ENCODE peak calls at places on chromosome 19, in four cellular contexts. I is endothelial cell of umbilical vein, R is stomach, W is breast epithelium. P is an unnamed sample.

GRCh38 chr19:34096020-34096915 is 76.0 kb upstream of the LSM14A start:
- DNase-seq in I (peak; percentile 59), R (no peak), W (no peak), P (peak; percentile 16)

GRCh38 chr19:2616741-2617392 is 85.6 kb downstream of the GNG7 start:
- DNase-seq in I (no peak), R (peak; percentile 66), W (no peak), P (no peak)

GRCh38 chr19:4987286-4987685 is 18.4 kb downstream of the KDM4B start:
- DNase-seq in I (no peak), R (no peak), W (no peak), P (no peak)

GRCh38 chr19:39299832-39300231 is 3.6 kb downstream of the IFNL1 start:
- DNase-seq in I (no peak), R (no peak), W (no peak), P (no peak)

GRCh38 chr19:4215807-4216206 is 13.5 kb upstream of the EBI3 start:
- DNase-seq in I (no peak), R (no peak), W (no peak), P (no peak)

GRCh38 chr19:33376931-33377557 is 3.5 kb downstream of the CEBPG start:
- DNase-seq in I (peak; percentile 42), R (peak; percentile 41), W (no peak), P (no peak)

GRCh38 chr19:41492843-41493242 is 49.9 kb downstream of the ERICH4 start:
- DNase-seq in I (no peak), R (no peak), W (no peak), P (no peak)

GRCh38 chr19:45954132-45954531 is 19.5 kb downstream of the NOVA2 start:
- DNase-seq in I (no peak), R (no peak), W (no peak), P (no peak)

GRCh38 chr19:2043269-2043641 is 7.8 kb downstream of the MKNK2 start:
- DNase-seq in I (no peak), R (no peak), W (no peak), P (no peak)

GRCh38 chr19:1567116-1567847 is 843 bp downstream of the MEX3D start:
- DNase-seq in I (peak; percentile 33), R (peak; percentile 45), W (no peak), P (no peak)

GRCh38 chr19:4454952-4455738 is 2.4 kb downstream of the UBXN6 start:
- DNase-seq in I (no peak), R (no peak), W (no peak), P (peak; percentile 85)

GRCh38 chr19:34428549-34429285 is 536 bp downstream of the UBA2 start:
- DNase-seq in I (peak; percentile 41), R (peak; percentile 31), W (no peak), P (peak; percentile 7)

GRCh38 chr19:35644987-35645679 is 3.0 kb upstream of the COX6B1 start:
- DNase-seq in I (peak; percentile 54), R (peak; percentile 87), W (peak; percentile 76), P (peak; percentile 74)

GRCh38 chr19:48596679-48597465 is 9.7 kb upstream of the SPACA4 start:
- DNase-seq in I (no peak), R (no peak), W (no peak), P (no peak)

GRCh38 chr19:45130888-45131615 is 29.7 kb downstream of the NKPD1 start:
- DNase-seq in I (peak; percentile 6), R (peak; percentile 63), W (no peak), P (peak; percentile 21)

GRCh38 chr19:34351382-34351802 is 13.6 kb upstream of the GPI start:
- DNase-seq in I (no peak), R (peak; percentile 87), W (no peak), P (no peak)

GRCh38 chr19:47109541-47110375 is 3.8 kb downstream of the ZC3H4 start:
- DNase-seq in I (peak; percentile 89), R (no peak), W (no peak), P (no peak)

GRCh38 chr19:1232652-1233360 is 5.0 kb downstream of the CBARP start:
- DNase-seq in I (peak; percentile 54), R (peak; percentile 66), W (no peak), P (no peak)

GRCh38 chr19:4566402-4567051 is 7.0 kb upstream of the SEMA6B start:
- DNase-seq in I (no peak), R (no peak), W (no peak), P (no peak)

GRCh38 chr19:55259540-55260210 is 858 bp upstream of the PPP6R1 start:
- DNase-seq in I (no peak), R (no peak), W (no peak), P (no peak)

GRCh38 chr19:17234911-17235617 is 9.0 kb downstream of the OCEL1 start:
- DNase-seq in I (peak; percentile 43), R (peak; percentile 68), W (no peak), P (no peak)

GRCh38 chr19:16200038-16200775 is 2.5 kb downstream of the AP1M1 start:
- DNase-seq in I (no peak), R (no peak), W (no peak), P (no peak)

GRCh38 chr19:50629801-50630200 is 9.9 kb downstream of the SYT3 start:
- DNase-seq in I (no peak), R (no peak), W (no peak), P (no peak)

GRCh38 chr19:2952953-2953481 is 8.2 kb upstream of the ZNF77 start:
- DNase-seq in I (no peak), R (peak; percentile 85), W (peak; percentile 74), P (peak; percentile 92)

GRCh38 chr19:52464798-52465470 is 11.6 kb downstream of the ZNF578 start:
- DNase-seq in I (no peak), R (no peak), W (no peak), P (no peak)

GRCh38 chr19:2261438-2262172 is 5.4 kb upstream of the JSRP1 start:
- DNase-seq in I (peak; percentile 49), R (peak; percentile 60), W (no peak), P (no peak)

GRCh38 chr19:46404884-46405658 is 8.3 kb downstream of the CCDC8 start:
- DNase-seq in I (no peak), R (no peak), W (no peak), P (no peak)

GRCh38 chr19:4740092-4740491 is 16.4 kb upstream of the DPP9 start:
- DNase-seq in I (no peak), R (no peak), W (no peak), P (no peak)

GRCh38 chr19:1513492-1514294 is 874 bp upstream of the ADAMTSL5 start:
- DNase-seq in I (no peak), R (peak; percentile 53), W (no peak), P (no peak)

GRCh38 chr19:38173324-38174041 is 50.5 kb downstream of the DPF1 start:
- DNase-seq in I (peak; percentile 17), R (peak; percentile 28), W (no peak), P (no peak)

GRCh38 chr19:47239610-47240296 is 8.8 kb upstream of the BBC3 start:
- DNase-seq in I (peak; percentile 74), R (peak; percentile 58), W (no peak), P (no peak)

GRCh38 chr19:23070353-23070781 is 46.5 kb upstream of the ZNF730 start:
- DNase-seq in I (no peak), R (no peak), W (no peak), P (no peak)

GRCh38 chr19:2221250-2221831 is 14.8 kb downstream of the PLEKHJ1 start:
- DNase-seq in I (peak; percentile 6), R (no peak), W (no peak), P (no peak)

GRCh38 chr19:14906711-14907110 is 20.8 kb upstream of the OR7A17 start:
- DNase-seq in I (no peak), R (no peak), W (no peak), P (no peak)

GRCh38 chr19:49932041-49932451 is 2.7 kb upstream of the NUP62 start:
- DNase-seq in I (no peak), R (no peak), W (no peak), P (no peak)

DNA sequence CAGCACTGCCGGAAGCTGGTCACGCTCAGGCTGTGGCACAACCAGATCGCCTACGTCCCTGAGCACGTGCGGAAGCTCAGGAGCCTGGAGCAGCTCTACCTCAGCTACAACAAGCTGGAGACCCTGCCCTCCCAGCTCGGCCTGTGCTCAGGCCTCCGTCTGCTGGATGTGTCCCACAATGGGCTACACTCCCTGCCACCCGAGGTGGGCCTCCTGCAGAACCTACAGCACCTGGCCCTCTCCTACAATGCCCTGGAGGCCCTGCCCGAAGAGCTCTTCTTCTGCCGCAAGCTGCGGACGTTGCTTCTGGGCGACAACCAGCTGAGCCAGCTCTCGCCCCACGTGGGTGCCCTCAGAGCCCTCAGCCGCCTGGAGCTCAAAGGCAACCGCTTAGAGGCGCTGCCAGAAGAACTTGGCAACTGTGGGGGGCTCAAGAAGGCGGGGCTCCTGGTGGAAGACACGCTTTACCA is 3.2 kb upstream of the MAP2K7 start:
- DNase-seq in I (no peak), R (no peak), W (no peak), P (no peak)
- TF ChIP-seq POLR2A in I (no peak), R (no peak), W (no peak), P (no peak)

GRCh38 chr19:54137913-54138776 is 583 bp downstream of the CNOT3 start:
- DNase-seq in I (no peak), R (no peak), W (no peak), P (no peak)
- TF ChIP-seq POLR2AphosphoS5 in I (no peak), R (no peak), W (no peak), P (no peak)

GRCh38 chr19:12778905-12779161 is 3.5 kb upstream of the HOOK2 start:
- DNase-seq in I (no peak), R (no peak), W (no peak), P (no peak)

GRCh38 chr19:12779162-12779993 is 4.0 kb upstream of the HOOK2 start:
- DNase-seq in I (peak; percentile 67), R (no peak), W (no peak), P (no peak)

GRCh38 chr19:12774588-12775555 is at the start of gene HOOK2:
- DNase-seq in I (no peak), R (peak; percentile 99), W (peak; percentile 98), P (peak; percentile 94)

GRCh38 chr19:12777217-12778019 is 2.1 kb upstream of the HOOK2 start:
- DNase-seq in I (peak; percentile 78), R (peak; percentile 81), W (peak; percentile 77), P (peak; percentile 69)

DNA sequence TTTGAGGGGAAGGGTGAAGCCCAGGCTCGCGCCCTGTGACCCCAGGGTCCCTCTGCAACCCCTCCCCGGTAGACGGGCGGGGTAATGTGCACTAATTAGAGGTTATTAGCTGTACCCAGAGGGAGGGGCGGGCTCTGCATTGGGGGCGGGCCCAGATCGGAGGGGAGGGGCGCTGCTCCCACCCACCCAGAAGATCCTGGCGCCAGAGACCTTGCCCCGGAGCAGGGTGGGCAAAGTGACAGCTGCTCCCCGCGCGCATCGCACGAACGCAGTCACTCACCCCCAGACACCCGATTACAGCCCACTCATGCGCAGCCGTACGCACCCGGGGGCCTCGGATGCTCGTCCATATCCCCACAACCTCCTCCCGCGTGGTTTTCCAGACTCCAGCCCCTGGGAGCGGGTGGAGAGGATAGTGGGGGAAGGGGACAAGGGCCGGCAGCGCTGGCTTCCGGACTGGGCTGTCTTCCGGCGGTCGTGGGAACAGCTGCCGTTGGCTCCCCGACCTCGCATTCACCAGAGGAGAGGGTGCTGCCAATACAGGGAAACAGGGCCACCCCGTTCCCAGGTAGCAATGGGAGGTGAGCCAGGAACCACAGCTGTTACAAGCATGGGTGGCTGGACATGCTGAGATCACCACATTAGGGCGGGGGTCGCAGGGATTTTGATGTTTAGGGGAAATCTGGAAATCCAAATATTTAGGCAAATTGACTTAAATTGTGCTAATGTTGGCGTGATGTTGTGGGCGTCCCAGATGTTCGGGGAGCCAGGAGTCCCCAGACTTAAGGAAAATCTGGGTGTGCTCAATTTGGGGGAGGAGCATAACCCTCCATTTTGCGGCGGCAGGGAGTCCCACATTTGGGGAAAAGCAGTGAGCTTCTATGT is 2.9 kb upstream of the HOOK2 start:
- DNase-seq in I (peak; percentile 73), R (peak; percentile 79), W (peak; percentile 85), P (peak; percentile 79)
- H3K4me1 ChIP-seq in I (peaks cover 25% of the 10 kb centered on the region), R (peaks cover 69% of the 10 kb centered on the region), W (no peaks in the 10 kb centered on the region), P (peaks cover 9% of the 10 kb centered on the region)

GRCh38 chr19:18700501-18701249 is 17.2 kb downstream of the CRTC1 start:
- DNase-seq in I (peak; percentile 43), R (peak; percentile 93), W (peak; percentile 69), P (peak; percentile 83)
- TF ChIP-seq POLR2A in I (no peak), R (no peak), W (no peak), P (no peak)

GRCh38 chr19:10566658-10567410 is 1.0 kb upstream of the KRI1 start:
- DNase-seq in I (no peak), R (no peak), W (no peak), P (no peak)
- TF ChIP-seq POLR2AphosphoS5 in I (no peak), R (no peak), W (no peak), P (no peak)